ENCODE peak calls at places on chromosomes 3 and 15, in seven cellular contexts. T, J, I, W, Z, U and F are unnamed samples.

GRCh38 chr15:83094592-83094991 is 12.9 kb upstream of the TM6SF1 start:
- DNase-seq in T (no peak), J (no peak), I (no peak), W (no peak), Z (no peak), U (no peak), F (no peak)

GRCh38 chr3:15367059-15367458 is 34.7 kb upstream of the SH3BP5 start:
- DNase-seq in T (no peak), J (no peak), I (no peak), W (no peak), Z (no peak), U (peak; percentile 39), F (no peak)

GRCh38 chr3:188863999-188864406 is 307.8 kb upstream of the TPRG1 start:
- DNase-seq in T (no peak), J (peak; percentile 68), I (no peak), W (no peak), Z (peak; percentile 53), U (peak; percentile 72), F (no peak)

GRCh38 chr3:14761121-14761672 is 57.6 kb upstream of the FGD5 start:
- DNase-seq in T (no peak), J (no peak), I (no peak), W (no peak), Z (no peak), U (no peak), F (peak; percentile 72)

GRCh38 chr3:180000500-180000899 is 36.2 kb downstream of the PEX5L start:
- DNase-seq in T (no peak), J (no peak), I (no peak), W (no peak), Z (no peak), U (no peak), F (no peak)

GRCh38 chr15:84947947-84948830 is 33.5 kb upstream of the PDE8A start:
- DNase-seq in T (no peak), J (peak; percentile 73), I (no peak), W (no peak), Z (peak; percentile 82), U (peak; percentile 83), F (no peak)

GRCh38 chr15:51368751-51369450 is 27.4 kb downstream of the GLDN start:
- DNase-seq in T (no peak), J (peak; percentile 56), I (no peak), W (no peak), Z (no peak), U (peak; percentile 30), F (no peak)

GRCh38 chr3:54046677-54047214 is 75.6 kb upstream of the CACNA2D3 start:
- DNase-seq in T (no peak), J (no peak), I (no peak), W (peak; percentile 50), Z (peak; percentile 0), U (peak; percentile 97), F (no peak)

GRCh38 chr3:16439163-16439847 is 74.2 kb downstream of the RFTN1 start:
- DNase-seq in T (no peak), J (no peak), I (no peak), W (no peak), Z (no peak), U (peak; percentile 76), F (no peak)

GRCh38 chr15:90871097-90871715 is 2.8 kb downstream of the FURIN start:
- DNase-seq in T (peak; percentile 50), J (no peak), I (peak; percentile 54), W (peak; percentile 68), Z (no peak), U (peak; percentile 38), F (peak; percentile 31)

GRCh38 chr3:155015776-155016451 is 64.2 kb upstream of the MME start:
- DNase-seq in T (no peak), J (no peak), I (no peak), W (no peak), Z (no peak), U (no peak), F (no peak)

GRCh38 chr3:12323237-12323636 is 34.4 kb downstream of the PPARG start:
- DNase-seq in T (no peak), J (no peak), I (no peak), W (no peak), Z (no peak), U (no peak), F (no peak)

GRCh38 chr3:105770410-105770809 is 98.4 kb downstream of the CBLB start:
- DNase-seq in T (no peak), J (no peak), I (no peak), W (no peak), Z (no peak), U (no peak), F (no peak)

GRCh38 chr3:12948891-12949711 is 107.7 kb upstream of the RPL32 start:
- DNase-seq in T (no peak), J (no peak), I (no peak), W (no peak), Z (no peak), U (peak; percentile 58), F (no peak)

DNA sequence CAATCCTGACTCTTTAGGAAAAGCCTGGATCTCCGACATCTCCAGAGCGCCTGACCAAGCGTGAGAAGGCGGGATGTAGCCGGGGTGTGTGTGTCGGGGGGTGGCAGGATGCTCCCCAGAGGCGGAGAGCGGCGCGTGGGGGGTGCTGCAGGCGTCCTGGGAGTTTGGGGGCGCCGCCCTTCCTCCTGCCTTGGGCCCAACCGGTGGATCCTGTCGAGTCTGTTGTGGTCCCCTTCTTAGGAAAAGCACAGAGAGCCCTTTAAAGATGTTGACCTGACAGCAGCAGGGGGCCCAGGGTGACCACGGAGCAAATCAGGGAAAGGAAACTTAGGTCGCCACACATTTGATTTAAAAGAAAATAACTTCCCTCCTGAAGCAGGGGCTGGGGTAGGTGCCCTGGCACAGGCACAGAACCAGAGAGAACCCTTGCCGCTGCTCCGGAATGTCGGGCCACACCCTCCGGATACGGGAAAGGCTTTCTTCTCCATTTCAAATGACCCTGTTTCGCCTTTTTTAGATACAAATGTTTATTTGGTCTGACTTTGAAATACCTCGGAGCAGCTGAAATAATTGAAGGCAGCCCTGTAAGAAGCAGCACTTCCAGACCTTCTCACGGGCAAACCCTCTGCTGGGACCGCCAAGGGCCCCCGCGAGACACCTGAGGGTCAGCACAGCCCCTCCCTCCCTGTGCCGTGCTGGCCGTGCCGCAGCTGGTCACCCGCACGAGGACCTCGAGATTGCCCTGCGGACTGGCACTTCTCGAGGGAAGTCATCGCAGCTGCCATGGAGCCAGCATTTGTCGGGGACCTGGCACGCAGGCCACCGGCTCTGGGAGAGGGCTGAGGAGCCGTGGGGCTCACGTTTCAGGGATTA is 102.9 kb upstream of the KLF13 start:
- DNase-seq in T (no peak), J (no peak), I (no peak), W (no peak), Z (no peak), U (no peak), F (no peak)
- TF ChIP-seq CTCF in T (no peak), J (no peak), I (no peak), W (no peak), Z (no peak), U (no peak), F (no peak)

GRCh38 chr3:127770671-127771370 is 51.5 kb downstream of the MGLL start:
- DNase-seq in T (no peak), J (no peak), I (no peak), W (no peak), Z (no peak), U (no peak), F (no peak)

GRCh38 chr3:127767126-127767525 is 55.2 kb downstream of the MGLL start:
- DNase-seq in T (no peak), J (no peak), I (no peak), W (no peak), Z (no peak), U (no peak), F (no peak)

GRCh38 chr3:127769284-127770081 is 52.8 kb downstream of the MGLL start:
- DNase-seq in T (no peak), J (no peak), I (no peak), W (no peak), Z (no peak), U (no peak), F (no peak)

GRCh38 chr3:127771746-127772145 is 50.6 kb downstream of the MGLL start:
- DNase-seq in T (no peak), J (no peak), I (no peak), W (no peak), Z (no peak), U (no peak), F (no peak)

DNA sequence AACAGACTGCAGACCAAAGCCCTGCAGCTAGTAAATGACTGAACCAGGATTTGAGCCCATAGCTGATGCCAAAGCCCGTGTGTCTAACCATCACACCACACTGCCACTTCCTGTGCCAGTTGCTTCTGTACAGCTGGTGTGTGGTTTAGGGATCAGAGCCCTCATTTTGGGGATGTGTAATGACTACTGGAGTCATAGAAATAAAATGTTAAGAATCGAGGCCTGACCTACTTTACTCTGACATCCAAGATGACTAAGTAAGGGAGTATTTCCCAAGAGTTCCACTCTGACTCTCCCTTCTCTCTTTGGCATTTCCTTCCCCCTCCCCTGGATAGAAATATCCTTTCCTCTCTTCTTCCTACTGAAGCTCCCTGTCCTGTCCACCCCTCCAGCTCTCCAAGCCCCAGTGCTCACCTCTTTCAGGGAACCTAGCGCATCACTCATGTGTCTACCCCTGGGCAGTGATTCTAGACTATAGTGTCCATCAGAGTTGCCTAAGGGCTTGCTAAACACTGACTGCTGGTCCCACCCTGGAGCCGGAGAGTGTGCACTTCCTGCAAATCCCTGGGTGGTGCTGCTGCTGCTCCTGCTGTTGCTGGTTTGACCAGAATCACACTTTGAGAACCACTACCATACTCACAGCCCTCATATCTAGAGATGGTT is 53.8 kb downstream of the MGLL start:
- DNase-seq in T (no peak), J (peak; percentile 96), I (no peak), W (no peak), Z (peak; percentile 96), U (peak; percentile 96), F (no peak)
- TF ChIP-seq CTCF in T (no peak), J (no peak), I (no peak), W (no peak), Z (peak; percentile 8), U (peak; percentile 11), F (no peak)

DNA sequence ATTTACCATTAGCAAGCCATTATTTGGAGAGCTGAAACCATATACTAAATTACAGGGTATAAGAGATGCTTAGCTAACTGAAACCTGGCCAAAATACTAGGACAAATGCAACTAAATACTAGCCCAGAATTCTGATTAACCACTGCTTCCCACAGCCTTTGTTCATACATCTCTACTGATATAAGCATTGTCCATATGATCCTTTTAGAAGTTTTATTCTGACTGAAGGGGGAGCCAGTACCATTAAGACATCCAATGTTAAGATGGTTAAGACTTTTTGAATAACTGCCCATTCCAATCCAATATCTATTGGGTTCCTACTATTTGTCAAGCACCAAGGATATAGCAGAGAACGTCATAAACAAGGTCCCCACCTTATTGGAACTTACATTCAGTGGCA is 421.3 kb downstream of the FOXP1 start:
- DNase-seq in T (no peak), J (no peak), I (no peak), W (no peak), Z (no peak), U (no peak), F (no peak)
- TF ChIP-seq CTCF in T (no peak), J (no peak), I (no peak), W (no peak), Z (no peak), U (no peak), F (no peak)

GRCh38 chr3:74891312-74891711 is 276.9 kb upstream of the CNTN3 start:
- DNase-seq in T (no peak), J (no peak), I (no peak), W (no peak), Z (no peak), U (no peak), F (no peak)

DNA sequence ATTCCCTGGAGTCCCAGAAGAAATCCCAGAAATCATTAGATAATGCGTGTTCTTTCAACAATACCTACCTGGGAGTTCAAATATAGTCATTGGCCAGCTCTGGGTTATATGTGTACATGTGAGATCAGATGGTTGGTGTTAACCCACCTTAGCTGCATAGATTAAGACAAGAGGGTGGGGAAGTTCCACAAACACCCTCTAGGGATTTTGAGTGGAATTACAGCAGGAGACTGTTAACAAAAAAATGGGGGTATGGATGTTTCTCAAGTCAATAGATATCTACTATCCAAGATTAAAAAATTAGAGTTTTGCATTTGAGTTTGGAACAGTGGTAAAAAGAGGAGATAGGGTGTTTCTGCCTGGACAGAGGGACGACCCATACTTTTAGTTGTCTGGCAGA is 282.5 kb upstream of the CNTN3 start:
- DNase-seq in T (no peak), J (no peak), I (peak; percentile 4), W (no peak), Z (no peak), U (no peak), F (peak; percentile 6)
- TF ChIP-seq CTCF in T (peak; percentile 42), J (peak; percentile 32), I (peak; percentile 51), W (no peak), Z (peak; percentile 45), U (peak; percentile 17), F (peak; percentile 73)